ENCODE peak calls at places on chromosomes 16 and 17, in four cellular contexts. R is T follicular helper cell, I is C1 segment of cervical spinal cord, H is amniotic stem cell. K is an unnamed sample.

GRCh38 chr17:75181608-75182318 is 996 bp downstream of the SUMO2 start:
- DNase-seq in H (no peak), R (peak), I (peak), K (no peak)

GRCh38 chr17:81395600-81396277 is 482 bp downstream of the BAHCC1 start:
- DNase-seq in H (no peak), I (no peak), R (no peak), K (no peak)

GRCh38 chr17:795721-796120 is 13.6 kb downstream of the MRM3 start:
- DNase-seq in R (no peak), H (no peak), I (no peak), K (no peak)

GRCh38 chr17:2174471-2175293 is 119.8 kb downstream of the HIC1 start:
- DNase-seq in H (peak), R (no peak), I (no peak), K (peak)

GRCh38 chr17:71613996-71614395 is 506.8 kb upstream of the SOX9 start:
- DNase-seq in I (no peak), H (no peak), R (no peak), K (no peak)

GRCh38 chr17:56771975-56772374 is 61.7 kb downstream of the C17orf67 start:
- DNase-seq in I (no peak), R (no peak), H (no peak), K (no peak)

GRCh38 chr17:48545022-48545376 is at the start of gene HOXB2:
- DNase-seq in H (no peak), R (no peak), I (peak), K (no peak)

GRCh38 chr17:73815474-73815873 is 171.2 kb upstream of the SDK2 start:
- DNase-seq in I (no peak), H (no peak), R (no peak), K (no peak)

GRCh38 chr17:77205396-77206124 is 64.8 kb downstream of the SEC14L1 start:
- DNase-seq in H (no peak), I (no peak), R (no peak), K (no peak)

GRCh38 chr17:9465216-9465921 is 110.3 kb downstream of the STX8 start:
- DNase-seq in I (no peak), R (no peak), H (no peak), K (no peak)

GRCh38 chr17:44004761-44005526 is 522 bp downstream of the NAGS start:
- DNase-seq in H (no peak), R (no peak), I (no peak), K (no peak)

GRCh38 chr16:50263940-50264929 is 2.1 kb upstream of the ADCY7 start:
- DNase-seq in H (no peak), I (no peak), R (no peak), K (no peak)

K was measured in brain pericyte.